ENCODE peak calls at places on chromosomes 11 and 22, in six cellular contexts. One of them, this sample, is unnamed.

GRCh38 chr22:17336061-17336460 is 33.2 kb upstream of the CECR2 start:
- DNase-seq in upper lobe of left lung: no peak
- DNase-seq in transverse colon: no peak
- DNase-seq in lower leg skin: no peak
- DNase-seq in body of pancreas: no peak
- DNase-seq in tibial nerve: no peak
- DNase-seq in this sample: no peak

GRCh38 chr11:17760102-17761029 is 25.8 kb downstream of the KCNC1 start:
- DNase-seq in transverse colon: peak
- DNase-seq in lower leg skin: no peak
- DNase-seq in tibial nerve: no peak
- DNase-seq in body of pancreas: peak
- DNase-seq in upper lobe of left lung: no peak
- DNase-seq in this sample: no peak

GRCh38 chr11:112666253-112666652 is 295.0 kb upstream of the NCAM1 start:
- DNase-seq in upper lobe of left lung: no peak
- DNase-seq in lower leg skin: no peak
- DNase-seq in body of pancreas: no peak
- DNase-seq in tibial nerve: no peak
- DNase-seq in transverse colon: no peak
- DNase-seq in this sample: no peak

GRCh38 chr11:15308840-15309239 is 194.1 kb downstream of the INSC start:
- DNase-seq in body of pancreas: no peak
- DNase-seq in transverse colon: no peak
- DNase-seq in lower leg skin: no peak
- DNase-seq in upper lobe of left lung: no peak
- DNase-seq in tibial nerve: no peak
- DNase-seq in this sample: no peak

GRCh38 chr11:111465400-111465799 is 46.8 kb downstream of the BTG4 start:
- DNase-seq in tibial nerve: no peak
- DNase-seq in body of pancreas: no peak
- DNase-seq in transverse colon: no peak
- DNase-seq in lower leg skin: no peak
- DNase-seq in upper lobe of left lung: no peak
- DNase-seq in this sample: no peak

GRCh38 chr11:107819361-107820014 is 39.1 kb downstream of the SLC35F2 start:
- DNase-seq in transverse colon: no peak
- DNase-seq in lower leg skin: no peak
- DNase-seq in tibial nerve: no peak
- DNase-seq in body of pancreas: no peak
- DNase-seq in upper lobe of left lung: no peak
- DNase-seq in this sample: no peak

GRCh38 chr11:35997908-35998307 is 54.0 kb downstream of the LDLRAD3 start:
- DNase-seq in upper lobe of left lung: no peak
- DNase-seq in lower leg skin: no peak
- DNase-seq in transverse colon: no peak
- DNase-seq in body of pancreas: no peak
- DNase-seq in tibial nerve: no peak
- DNase-seq in this sample: no peak

GRCh38 chr11:126114486-126115252 is 52.0 kb upstream of the CDON start:
- DNase-seq in upper lobe of left lung: no peak
- DNase-seq in tibial nerve: no peak
- DNase-seq in body of pancreas: no peak
- DNase-seq in lower leg skin: no peak
- DNase-seq in transverse colon: no peak
- DNase-seq in this sample: no peak

GRCh38 chr11:43523632-43524031 is 156.9 kb upstream of the HSD17B12 start:
- DNase-seq in tibial nerve: no peak
- DNase-seq in lower leg skin: no peak
- DNase-seq in transverse colon: no peak
- DNase-seq in upper lobe of left lung: no peak
- DNase-seq in body of pancreas: no peak
- DNase-seq in this sample: no peak

GRCh38 chr11:130381317-130381716 is 47.1 kb downstream of the ADAMTS8 start:
- DNase-seq in body of pancreas: no peak
- DNase-seq in transverse colon: no peak
- DNase-seq in lower leg skin: no peak
- DNase-seq in tibial nerve: no peak
- DNase-seq in upper lobe of left lung: no peak
- DNase-seq in this sample: no peak

DNA sequence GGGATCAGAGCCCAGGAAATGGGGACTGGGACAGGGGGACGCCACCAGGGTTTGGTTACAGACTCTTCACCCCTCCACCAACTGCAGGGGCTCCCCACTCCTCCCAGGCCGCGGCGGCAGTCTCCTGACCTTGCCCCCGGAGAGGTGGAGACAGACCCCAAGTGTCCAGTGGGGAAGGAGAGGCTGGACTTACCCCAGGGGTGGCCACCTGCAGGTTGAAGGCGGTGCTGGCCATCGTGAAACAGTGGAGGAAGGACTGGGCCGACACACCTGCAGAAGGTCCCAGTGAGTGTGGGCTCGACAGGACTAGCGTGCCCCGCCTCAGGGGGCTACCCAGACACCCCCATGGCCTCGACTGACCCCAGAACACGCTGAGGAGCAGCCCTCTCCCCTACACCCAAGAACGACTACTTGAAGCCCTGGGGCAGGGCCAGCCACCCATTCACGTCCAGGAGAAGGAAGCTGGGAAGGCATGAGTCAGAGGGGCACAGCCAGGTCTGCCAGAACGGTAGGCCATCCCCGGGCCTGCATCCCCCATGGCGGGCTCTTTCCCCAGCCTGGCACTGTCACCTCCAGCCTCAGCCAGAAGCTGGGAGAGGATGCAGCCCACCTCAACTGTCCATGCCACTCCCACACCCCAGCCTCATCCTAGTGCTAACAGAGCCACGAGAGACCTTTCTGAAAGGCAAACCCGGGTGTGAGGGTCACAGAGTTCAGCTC is 2.3 kb downstream of the GATD1 start:
- DNase-seq in body of pancreas: no peak
- DNase-seq in upper lobe of left lung: peak
- DNase-seq in tibial nerve: no peak
- DNase-seq in transverse colon: no peak
- DNase-seq in lower leg skin: no peak
- DNase-seq in this sample: no peak
- H3K4me3 ChIP-seq in body of pancreas: no peak
- H3K4me3 ChIP-seq in upper lobe of left lung: no peak
- H3K4me3 ChIP-seq in tibial nerve: no peak
- H3K4me3 ChIP-seq in transverse colon: no peak
- H3K4me3 ChIP-seq in lower leg skin: no peak
- H3K4me3 ChIP-seq in this sample: no peak

GRCh38 chr11:76074178-76075112 is 131.9 kb downstream of the WNT11 start:
- DNase-seq in transverse colon: no peak
- DNase-seq in upper lobe of left lung: no peak
- DNase-seq in body of pancreas: no peak
- DNase-seq in lower leg skin: no peak
- DNase-seq in tibial nerve: no peak
- DNase-seq in this sample: no peak

GRCh38 chr11:76076749-76077148 is 129.6 kb downstream of the WNT11 start:
- DNase-seq in transverse colon: no peak
- DNase-seq in body of pancreas: no peak
- DNase-seq in lower leg skin: no peak
- DNase-seq in upper lobe of left lung: no peak
- DNase-seq in tibial nerve: no peak
- DNase-seq in this sample: no peak

GRCh38 chr11:76075699-76076098 is 130.6 kb downstream of the WNT11 start:
- DNase-seq in tibial nerve: no peak
- DNase-seq in body of pancreas: no peak
- DNase-seq in upper lobe of left lung: no peak
- DNase-seq in transverse colon: no peak
- DNase-seq in lower leg skin: no peak
- DNase-seq in this sample: no peak

GRCh38 chr11:76071090-76071489 is 135.2 kb downstream of the WNT11 start:
- DNase-seq in upper lobe of left lung: no peak
- DNase-seq in tibial nerve: no peak
- DNase-seq in body of pancreas: no peak
- DNase-seq in transverse colon: no peak
- DNase-seq in lower leg skin: no peak
- DNase-seq in this sample: no peak

DNA sequence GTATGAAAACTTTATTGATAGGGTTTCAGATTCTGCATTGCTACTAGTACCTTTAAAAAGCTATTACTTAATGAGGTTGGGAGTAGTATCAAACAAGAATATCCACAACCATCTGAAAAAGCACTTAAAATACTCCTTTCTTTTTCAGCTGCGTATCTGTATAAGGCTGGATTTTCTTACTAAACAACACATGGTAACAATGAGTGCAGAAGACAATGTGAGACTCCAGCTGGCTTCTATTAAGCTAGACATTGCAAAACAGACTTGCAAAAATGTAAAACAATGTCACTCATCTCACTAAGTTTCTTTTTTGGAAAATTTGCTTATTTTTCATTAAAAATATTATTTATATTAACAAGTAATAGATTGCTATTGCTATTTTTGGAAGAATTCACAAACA is 132.6 kb downstream of the WNT11 start:
- DNase-seq in lower leg skin: no peak
- DNase-seq in body of pancreas: no peak
- DNase-seq in upper lobe of left lung: no peak
- DNase-seq in transverse colon: no peak
- DNase-seq in tibial nerve: no peak
- DNase-seq in this sample: no peak
- TF ChIP-seq POLR2A in lower leg skin: no peak
- TF ChIP-seq POLR2A in body of pancreas: no peak
- TF ChIP-seq POLR2A in upper lobe of left lung: no peak
- TF ChIP-seq POLR2A in transverse colon: no peak
- TF ChIP-seq POLR2A in tibial nerve: no peak
- TF ChIP-seq POLR2A in this sample: no peak

GRCh38 chr11:120057595-120058581 is 80.0 kb downstream of the TRIM29 start:
- DNase-seq in transverse colon: peak
- DNase-seq in upper lobe of left lung: peak
- DNase-seq in body of pancreas: no peak
- DNase-seq in lower leg skin: no peak
- DNase-seq in tibial nerve: no peak
- DNase-seq in this sample: no peak
- H3K4me3 ChIP-seq in transverse colon: no peak
- H3K4me3 ChIP-seq in upper lobe of left lung: no peak
- H3K4me3 ChIP-seq in body of pancreas: no peak
- H3K4me3 ChIP-seq in lower leg skin: no peak
- H3K4me3 ChIP-seq in tibial nerve: no peak
- H3K4me3 ChIP-seq in this sample: no peak

GRCh38 chr11:70365536-70365912 is 32.8 kb upstream of the CTTN start:
- DNase-seq in tibial nerve: no peak
- DNase-seq in upper lobe of left lung: no peak
- DNase-seq in lower leg skin: no peak
- DNase-seq in transverse colon: no peak
- DNase-seq in body of pancreas: no peak
- DNase-seq in this sample: no peak

GRCh38 chr11:70367071-70367470 is 31.3 kb upstream of the CTTN start:
- DNase-seq in body of pancreas: no peak
- DNase-seq in transverse colon: no peak
- DNase-seq in upper lobe of left lung: no peak
- DNase-seq in lower leg skin: no peak
- DNase-seq in tibial nerve: no peak
- DNase-seq in this sample: no peak

GRCh38 chr11:70360211-70360610 is 38.1 kb upstream of the CTTN start:
- DNase-seq in lower leg skin: no peak
- DNase-seq in body of pancreas: no peak
- DNase-seq in upper lobe of left lung: no peak
- DNase-seq in tibial nerve: no peak
- DNase-seq in transverse colon: no peak
- DNase-seq in this sample: no peak

GRCh38 chr11:70364198-70364597 is 34.1 kb upstream of the CTTN start:
- DNase-seq in lower leg skin: no peak
- DNase-seq in tibial nerve: no peak
- DNase-seq in body of pancreas: no peak
- DNase-seq in upper lobe of left lung: no peak
- DNase-seq in transverse colon: no peak
- DNase-seq in this sample: no peak

DNA sequence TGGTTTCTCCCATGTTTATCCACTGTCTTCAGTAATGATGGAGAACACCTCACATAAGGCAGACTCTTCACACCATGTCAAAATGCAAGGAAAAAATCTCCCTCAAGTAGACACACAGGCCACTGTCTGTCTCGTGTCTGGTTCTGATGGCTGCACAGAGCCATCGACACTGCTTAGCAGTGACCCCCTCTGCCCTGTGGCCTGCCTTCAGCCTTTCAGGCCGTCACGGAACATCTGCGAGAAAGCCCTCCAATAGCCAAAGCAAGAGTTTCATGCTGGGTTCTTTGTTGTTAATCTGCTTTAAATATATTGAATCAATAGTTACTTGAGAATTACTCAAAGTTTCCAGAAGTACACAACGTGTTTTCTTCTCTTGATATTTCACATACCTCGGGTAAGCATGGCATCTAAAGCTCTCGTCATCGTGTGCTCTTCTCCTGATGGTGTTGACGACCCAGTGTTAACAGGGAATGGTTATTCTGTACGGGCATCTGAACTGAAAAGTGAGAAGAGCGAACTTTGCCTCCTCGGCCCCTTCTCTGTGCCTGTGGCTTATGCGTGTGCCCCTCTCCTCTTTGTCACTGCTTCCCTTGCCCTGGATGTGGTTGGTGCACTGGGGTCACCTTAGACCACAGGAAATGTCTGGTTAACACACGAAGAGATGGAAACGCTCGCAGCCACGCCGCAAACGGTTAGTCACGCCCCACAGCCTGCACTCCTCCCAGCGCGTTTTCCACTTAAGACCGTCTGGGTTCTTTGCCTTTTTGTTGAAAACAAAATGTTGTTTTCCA is 33.4 kb upstream of the CTTN start:
- DNase-seq in tibial nerve: no peak
- DNase-seq in body of pancreas: no peak
- DNase-seq in transverse colon: no peak
- DNase-seq in lower leg skin: no peak
- DNase-seq in upper lobe of left lung: no peak
- DNase-seq in this sample: no peak
- TF ChIP-seq POLR2A in tibial nerve: no peak
- TF ChIP-seq POLR2A in body of pancreas: no peak
- TF ChIP-seq POLR2A in transverse colon: no peak
- TF ChIP-seq POLR2A in lower leg skin: no peak
- TF ChIP-seq POLR2A in upper lobe of left lung: no peak
- TF ChIP-seq POLR2A in this sample: no peak

DNA sequence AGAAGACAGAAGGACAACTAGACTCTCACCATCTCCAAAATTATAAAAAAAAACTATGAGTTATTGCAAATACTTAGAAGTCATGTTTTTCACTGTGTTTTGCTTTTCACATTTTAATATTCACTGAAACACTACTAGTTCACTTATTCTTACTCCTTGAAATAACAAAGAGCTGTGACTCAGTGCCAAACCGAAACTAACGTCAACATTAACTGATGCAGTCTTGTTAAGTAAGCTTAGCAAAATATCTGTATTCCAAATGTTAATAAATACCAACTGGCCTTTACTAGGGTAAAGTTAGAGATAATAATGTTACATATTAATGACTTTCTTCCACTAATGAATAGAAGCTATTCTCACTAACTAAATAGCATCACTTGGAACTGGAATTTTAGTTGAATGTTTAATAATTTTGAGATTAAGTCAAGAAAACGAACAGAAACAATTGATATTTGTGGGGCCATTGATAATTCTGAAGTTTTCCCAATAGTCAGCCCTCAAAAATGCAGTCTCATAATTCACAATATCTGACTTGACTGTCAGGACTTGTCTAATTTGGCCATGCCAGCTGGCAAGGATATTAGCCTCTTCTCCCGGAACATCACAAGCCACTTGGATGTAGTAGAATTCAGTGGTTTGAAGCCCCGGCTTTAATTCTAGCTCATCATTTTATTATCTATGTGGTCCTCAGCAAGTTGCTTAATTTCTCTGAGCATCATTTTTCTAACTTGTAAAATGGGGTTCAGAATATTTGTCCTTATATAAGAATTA is 230.1 kb upstream of the DDI1 start:
- DNase-seq in tibial nerve: no peak
- DNase-seq in lower leg skin: peak
- DNase-seq in transverse colon: no peak
- DNase-seq in upper lobe of left lung: no peak
- DNase-seq in body of pancreas: peak
- DNase-seq in this sample: no peak
- H3K4me3 ChIP-seq in tibial nerve: no peak
- H3K4me3 ChIP-seq in lower leg skin: no peak
- H3K4me3 ChIP-seq in transverse colon: no peak
- H3K4me3 ChIP-seq in upper lobe of left lung: no peak
- H3K4me3 ChIP-seq in body of pancreas: no peak
- H3K4me3 ChIP-seq in this sample: no peak